ENCODE peak calls at places on chromosomes 4 and X, in five cellular contexts. One of them, this sample, is unnamed.

GRCh38 chr4:53463340-53463739 is 85.9 kb downstream of the FIP1L1 start:
- DNase-seq in AG08395: no peak
- DNase-seq in EL: no peak
- DNase-seq in cardiac septum: no peak
- DNase-seq in LoVo: no peak
- DNase-seq in this sample: no peak

GRCh38 chr4:119521306-119521705 is 107.3 kb downstream of the PDE5A start:
- DNase-seq in AG08395: no peak
- DNase-seq in EL: no peak
- DNase-seq in LoVo: peak
- DNase-seq in cardiac septum: no peak
- DNase-seq in this sample: no peak

GRCh38 chrX:133640161-133641015 is 225.1 kb upstream of the GPC4 start:
- DNase-seq in cardiac septum: no peak
- DNase-seq in AG08395: no peak
- DNase-seq in LoVo: no peak
- DNase-seq in EL: no peak
- DNase-seq in this sample: no peak

GRCh38 chrX:9948406-9948805 is 18.8 kb upstream of the CLDN34 start:
- DNase-seq in AG08395: no peak
- DNase-seq in cardiac septum: no peak
- DNase-seq in LoVo: no peak
- DNase-seq in EL: no peak
- DNase-seq in this sample: no peak

GRCh38 chr4:103011378-103012025 is 8.0 kb downstream of the SLC9B1 start:
- DNase-seq in AG08395: peak
- DNase-seq in EL: peak
- DNase-seq in LoVo: peak
- DNase-seq in cardiac septum: no peak
- DNase-seq in this sample: peak

GRCh38 chrX:21725916-21726315 is 32.0 kb downstream of the SMPX start:
- DNase-seq in EL: no peak
- DNase-seq in cardiac septum: no peak
- DNase-seq in AG08395: no peak
- DNase-seq in LoVo: no peak
- DNase-seq in this sample: no peak

GRCh38 chr4:140851032-140851636 is 94.9 kb upstream of the TBC1D9 start:
- DNase-seq in AG08395: peak
- DNase-seq in LoVo: peak
- DNase-seq in cardiac septum: no peak
- DNase-seq in EL: peak
- DNase-seq in this sample: peak

GRCh38 chrX:15675490-15675921 is 10.9 kb upstream of the CLTRN start:
- DNase-seq in LoVo: peak
- DNase-seq in AG08395: peak
- DNase-seq in EL: no peak
- DNase-seq in cardiac septum: peak
- DNase-seq in this sample: no peak

GRCh38 chrX:131746491-131746968 is 202.7 kb downstream of the OR13H1 start:
- DNase-seq in LoVo: peak
- DNase-seq in EL: no peak
- DNase-seq in AG08395: peak
- DNase-seq in cardiac septum: peak
- DNase-seq in this sample: no peak

GRCh38 chrX:42119076-42119475 is 195.7 kb upstream of the CASK start:
- DNase-seq in LoVo: peak
- DNase-seq in AG08395: peak
- DNase-seq in cardiac septum: no peak
- DNase-seq in EL: peak
- DNase-seq in this sample: peak

GRCh38 chrX:13702390-13702789 is 13.5 kb downstream of the RAB9A start:
- DNase-seq in cardiac septum: no peak
- DNase-seq in EL: no peak
- DNase-seq in LoVo: no peak
- DNase-seq in AG08395: no peak
- DNase-seq in this sample: no peak

GRCh38 chr4:29277381-29277780 is 1442.8 kb upstream of the PCDH7 start:
- DNase-seq in EL: peak
- DNase-seq in AG08395: no peak
- DNase-seq in LoVo: no peak
- DNase-seq in cardiac septum: no peak
- DNase-seq in this sample: peak

GRCh38 chr4:7987148-7987989 is 47.7 kb upstream of the AFAP1 start:
- DNase-seq in AG08395: peak
- DNase-seq in cardiac septum: peak
- DNase-seq in EL: peak
- DNase-seq in LoVo: peak
- DNase-seq in this sample: peak

GRCh38 chrX:132651411-132652086 is 162.7 kb upstream of the MBNL3 start:
- DNase-seq in AG08395: peak
- DNase-seq in LoVo: no peak
- DNase-seq in cardiac septum: no peak
- DNase-seq in EL: no peak
- DNase-seq in this sample: peak